ENCODE peak calls at places on chromosomes 13 and 19, in seven cellular contexts. X is psoas muscle; P is fibroblast of mammary gland; Y is cardiac muscle cell; R is stromal cell of bone marrow; M is CD4-positive, CD25-positive, alpha-beta regulatory T cell; F is NCI-H2081 treated with DMSO at 0.1 percent for 48 hours. S is an unnamed sample.

GRCh38 chr13:113951246-113951999 is 22.5 kb downstream of the C13orf46 start:
- DNase-seq in P (peak; percentile 65), Y (peak; percentile 89), X (peak; percentile 89), M (peak; percentile 34), R (peak; percentile 50), F (no peak), S (peak; percentile 48)

GRCh38 chr13:107271226-107271625 is 703.3 kb upstream of the ARGLU1 start:
- DNase-seq in M (no peak), F (peak; percentile 47), X (no peak), Y (peak; percentile 79), R (no peak), P (peak; percentile 26), S (no peak)

GRCh38 chr19:45768644-45769053 is 403 bp downstream of the SIX5 start:
- DNase-seq in M (peak; percentile 38), R (no peak), F (no peak), X (no peak), Y (peak; percentile 64), P (peak; percentile 43), S (no peak)

GRCh38 chr19:41409288-41409687 is 11.7 kb downstream of the BCKDHA start:
- DNase-seq in Y (peak; percentile 54), F (no peak), P (peak; percentile 20), M (no peak), X (no peak), R (no peak), S (no peak)

GRCh38 chr13:73547239-73547638 is 488.4 kb downstream of the KLF5 start:
- DNase-seq in Y (no peak), P (no peak), R (no peak), X (no peak), M (no peak), F (no peak), S (no peak)

GRCh38 chr13:30126903-30127428 is 180.4 kb downstream of the KATNAL1 start:
- DNase-seq in R (no peak), X (no peak), Y (no peak), F (no peak), M (no peak), P (peak; percentile 11), S (no peak)

GRCh38 chr13:21022694-21023325 is 38.6 kb downstream of the LATS2 start:
- DNase-seq in F (no peak), X (no peak), P (no peak), Y (no peak), M (no peak), R (no peak), S (no peak)

GRCh38 chr19:44615529-44616247 is 2.3 kb downstream of the IGSF23 start:
- DNase-seq in Y (no peak), M (no peak), X (no peak), P (no peak), F (no peak), R (no peak), S (no peak)

GRCh38 chr13:36088001-36088400 is 43.2 kb downstream of the DCLK1 start:
- DNase-seq in P (peak; percentile 14), R (no peak), Y (no peak), X (no peak), F (no peak), M (no peak), S (no peak)

GRCh38 chr19:48928164-48929005 is 5.1 kb upstream of the DHDH start:
- DNase-seq in Y (peak; percentile 79), X (no peak), R (no peak), M (no peak), P (peak; percentile 19), F (no peak), S (no peak)